ENCODE peak calls at places on chromosomes 16 and 17, in four cellular contexts. E is naive thymus-derived CD4-positive, alpha-beta T cell; H is small intestine; A is lower lobe of right lung. J is an unnamed sample.

GRCh38 chr16:80039777-80040176 is 439.2 kb upstream of the MAF start:
- DNase-seq in A (no peak), E (no peak), H (no peak), J (no peak)

GRCh38 chr16:648071-648785 is 937 bp upstream of the WDR90 start:
- DNase-seq in A (peak; percentile 70), H (peak; percentile 92), E (peak; percentile 50), J (no peak)

GRCh38 chr17:81512984-81513668 is 527 bp upstream of the ACTG1 start:
- DNase-seq in A (peak; percentile 78), H (peak; percentile 71), E (no peak), J (peak; percentile 74)

GRCh38 chr17:75012320-75013076 is at the start of gene MRPL58:
- DNase-seq in H (peak; percentile 76), E (peak; percentile 81), A (peak; percentile 90), J (peak; percentile 88)

GRCh38 chr17:21213491-21214014 is 408 bp downstream of the TMEM11 start:
- DNase-seq in H (peak; percentile 17), A (peak; percentile 74), E (no peak), J (no peak)

GRCh38 chr17:56468840-56469239 is 124.7 kb upstream of the NOG start:
- DNase-seq in E (no peak), A (no peak), H (no peak), J (no peak)

GRCh38 chr16:25063102-25063501 is 47.9 kb upstream of the ARHGAP17 start:
- DNase-seq in H (no peak), A (no peak), E (no peak), J (no peak)

GRCh38 chr16:75628351-75628750 is 5.3 kb upstream of the ADAT1 start:
- DNase-seq in H (no peak), A (no peak), E (no peak), J (no peak)

GRCh38 chr16:23509763-23510153 is 536 bp downstream of the GGA2 start:
- DNase-seq in H (peak; percentile 35), E (no peak), A (no peak), J (peak; percentile 44)

GRCh38 chr17:7435676-7436555 is 681 bp downstream of the TMEM102 start:
- DNase-seq in H (peak; percentile 67), E (peak; percentile 74), A (peak; percentile 81), J (peak; percentile 31)

GRCh38 chr16:12540290-12540689 is 263.4 kb downstream of the CPPED1 start:
- DNase-seq in A (no peak), E (no peak), H (no peak), J (no peak)
- H3K4me1 ChIP-seq in A (peaks cover 13% of the 10 kb centered on the region), E (peaks cover 19% of the 10 kb centered on the region), H (no peaks in the 10 kb centered on the region), J (no peaks in the 10 kb centered on the region)

GRCh38 chr17:76137026-76137350 is 4.1 kb downstream of the FOXJ1 start:
- DNase-seq in H (no peak), A (no peak), E (no peak), J (no peak)

GRCh38 chr17:76134911-76135809 is 5.9 kb downstream of the FOXJ1 start:
- DNase-seq in A (no peak), H (no peak), E (no peak), J (no peak)

GRCh38 chr17:76137351-76138233 is 3.5 kb downstream of the FOXJ1 start:
- DNase-seq in A (no peak), E (no peak), H (no peak), J (no peak)

GRCh38 chr17:76136276-76137025 is 4.6 kb downstream of the FOXJ1 start:
- DNase-seq in E (no peak), H (no peak), A (no peak), J (no peak)

DNA sequence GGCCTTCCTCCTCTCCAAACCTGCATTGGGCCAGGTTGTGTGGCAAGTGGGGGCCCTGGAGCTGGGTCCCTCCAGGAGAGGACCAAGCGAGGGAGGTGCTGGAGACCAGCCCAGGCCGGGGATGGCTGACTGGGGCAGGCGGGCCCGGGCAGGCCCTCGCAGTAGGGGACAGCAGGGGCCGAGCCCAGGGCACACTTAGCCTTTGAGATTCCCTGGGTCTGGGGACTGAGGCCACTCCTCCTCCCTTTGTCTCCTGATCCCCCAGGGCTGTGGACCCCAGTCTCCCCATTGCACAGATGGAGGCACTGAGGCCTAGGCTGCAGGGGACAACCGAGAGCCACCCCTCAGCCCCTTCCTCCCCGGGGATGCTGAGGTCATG is 5.2 kb downstream of the FOXJ1 start:
- DNase-seq in A (no peak), E (no peak), H (no peak), J (no peak)
- H3K4me1 ChIP-seq in A (peaks cover 18% of the 10 kb centered on the region), E (peaks cover 19% of the 10 kb centered on the region), H (no peaks in the 10 kb centered on the region), J (peaks cover 57% of the 10 kb centered on the region)

DNA sequence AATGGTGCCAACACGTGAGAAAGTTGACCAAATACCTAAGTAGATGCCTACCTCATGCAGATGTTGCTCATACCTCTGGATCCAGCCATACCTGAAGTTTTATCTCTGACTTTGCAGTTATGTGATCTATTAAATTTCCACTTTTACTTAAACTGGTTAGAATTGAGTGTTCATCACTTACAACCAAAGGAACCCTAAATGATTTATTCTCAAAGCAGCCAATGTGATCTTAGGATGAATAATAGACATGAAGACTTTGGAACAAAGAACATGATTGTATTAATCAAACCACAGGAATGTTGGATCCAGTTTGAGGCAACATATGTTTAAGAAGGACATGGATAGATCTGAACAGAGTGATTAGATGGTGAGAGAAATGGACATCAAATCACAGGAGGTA is 68.7 kb downstream of the IRX6 start:
- DNase-seq in H (no peak), E (no peak), A (no peak), J (no peak)
- H3K4me1 ChIP-seq in H (no peaks in the 10 kb centered on the region), E (no peaks in the 10 kb centered on the region), A (no peaks in the 10 kb centered on the region), J (peaks cover 29% of the 10 kb centered on the region)

GRCh38 chr17:77316191-77316641 is 175.4 kb downstream of the SEC14L1 start:
- DNase-seq in A (peak; percentile 58), H (no peak), E (no peak), J (no peak)

GRCh38 chr17:77313831-77314230 is 173.1 kb downstream of the SEC14L1 start:
- DNase-seq in H (no peak), E (no peak), A (peak; percentile 16), J (no peak)

GRCh38 chr17:77315551-77316190 is 174.9 kb downstream of the SEC14L1 start:
- DNase-seq in A (peak; percentile 70), H (no peak), E (no peak), J (no peak)

GRCh38 chr17:77314601-77315000 is 173.8 kb downstream of the SEC14L1 start:
- DNase-seq in H (no peak), A (peak; percentile 28), E (no peak), J (no peak)

GRCh38 chr17:77315010-77315409 is 174.2 kb downstream of the SEC14L1 start:
- DNase-seq in A (peak; percentile 14), H (no peak), E (no peak), J (no peak)
- H3K4me1 ChIP-seq in A (peaks cover 33% of the 10 kb centered on the region), H (peaks cover 7% of the 10 kb centered on the region), E (peaks cover 11% of the 10 kb centered on the region), J (peaks cover 8% of the 10 kb centered on the region)

DNA sequence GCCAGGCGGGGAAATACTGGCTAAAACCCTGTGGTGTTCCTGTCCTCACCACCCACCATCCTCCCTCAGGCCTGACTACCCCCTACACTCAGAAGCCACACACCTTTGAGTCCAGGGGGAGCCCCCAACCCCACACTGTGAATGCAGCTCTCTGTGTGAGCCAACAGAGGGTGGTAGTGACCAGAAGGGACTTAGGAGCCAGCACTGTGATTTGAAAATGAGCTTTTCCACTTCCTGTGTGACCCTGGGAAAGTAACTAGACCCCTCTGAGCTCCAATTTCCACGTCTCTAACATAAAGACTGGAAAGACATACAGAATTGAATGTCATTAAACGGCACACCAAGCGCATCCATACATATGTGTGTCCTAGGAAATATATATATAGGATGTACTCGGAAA is 58.7 kb downstream of the SDK2 start:
- DNase-seq in H (no peak), E (no peak), A (no peak), J (no peak)
- H3K4me1 ChIP-seq in H (no peaks in the 10 kb centered on the region), E (peaks cover 17% of the 10 kb centered on the region), A (no peaks in the 10 kb centered on the region), J (peaks cover 13% of the 10 kb centered on the region)

DNA sequence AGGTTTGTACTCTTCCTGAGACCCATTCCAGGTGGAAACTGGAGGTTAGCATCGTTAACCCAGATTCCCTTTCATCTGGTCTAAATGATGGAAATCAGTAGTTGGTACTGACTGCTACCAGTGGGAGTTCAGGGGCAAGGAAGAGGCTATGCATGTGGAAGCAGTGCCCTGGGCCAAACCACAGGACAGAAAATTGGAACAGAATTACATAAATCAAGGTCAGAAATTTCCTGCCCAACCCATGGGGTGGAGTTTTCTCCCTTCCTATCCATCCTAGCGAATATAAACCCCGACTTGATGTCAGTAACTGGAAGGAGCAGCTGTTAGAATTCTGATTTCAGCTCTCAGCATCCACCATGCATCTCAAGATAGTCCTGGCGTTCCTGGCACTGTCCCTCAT is at the start of gene AOC2:
- DNase-seq in E (no peak), H (no peak), A (no peak), J (no peak)
- H3K4me1 ChIP-seq in E (no peaks in the 10 kb centered on the region), H (no peaks in the 10 kb centered on the region), A (peaks cover 47% of the 10 kb centered on the region), J (no peaks in the 10 kb centered on the region)

GRCh38 chr17:17727111-17727659 is 45.9 kb downstream of the RAI1 start:
- DNase-seq in H (no peak), A (no peak), E (no peak), J (no peak)
- H3K4me1 ChIP-seq in H (peaks cover 2% of the 10 kb centered on the region), A (peaks cover 50% of the 10 kb centered on the region), E (peaks cover 23% of the 10 kb centered on the region), J (peaks cover 20% of the 10 kb centered on the region)

DNA sequence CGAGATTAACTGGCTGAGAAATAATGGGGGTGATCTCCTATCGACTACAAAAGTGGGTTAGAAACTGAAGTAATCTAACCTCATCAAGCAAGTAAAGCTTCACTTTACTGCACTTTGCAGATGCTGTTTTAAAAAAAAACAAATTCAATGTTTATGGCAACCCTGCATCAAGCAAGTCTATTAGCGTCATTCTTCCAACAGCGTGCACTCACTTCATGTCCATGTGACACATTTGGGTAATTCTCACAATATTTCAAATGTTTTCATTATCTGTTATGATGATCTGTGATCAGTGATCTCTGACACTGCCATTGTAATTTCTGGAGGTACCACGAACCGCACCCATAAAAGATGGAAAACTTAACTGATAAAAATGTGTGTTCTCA is 70.8 kb downstream of the KANSL1 start:
- DNase-seq in E (no peak), H (no peak), A (no peak), J (no peak)
- H3K4me1 ChIP-seq in E (peaks cover 61% of the 10 kb centered on the region), H (peaks cover 19% of the 10 kb centered on the region), A (peaks cover 81% of the 10 kb centered on the region), J (peaks cover 7% of the 10 kb centered on the region)

DNA sequence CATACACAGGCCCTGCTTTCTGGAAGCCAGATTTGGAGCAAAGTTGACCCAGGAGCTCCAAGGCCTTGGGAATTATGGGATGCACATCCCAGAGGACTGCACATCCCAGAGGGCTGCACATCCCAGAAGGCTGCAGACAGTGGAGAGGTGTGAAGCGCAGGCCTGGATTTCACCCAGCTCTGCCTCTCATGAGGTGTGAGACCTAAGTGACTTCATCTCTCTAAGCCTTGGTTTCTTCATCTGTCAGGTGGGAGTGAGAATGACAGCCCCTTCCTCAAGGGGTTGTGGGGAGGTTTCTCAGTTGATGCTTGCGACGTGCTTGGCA is 102.3 kb downstream of the GSG1L start:
- DNase-seq in A (no peak), E (no peak), H (no peak), J (no peak)
- H3K4me1 ChIP-seq in A (no peaks in the 10 kb centered on the region), E (no peaks in the 10 kb centered on the region), H (no peaks in the 10 kb centered on the region), J (no peaks in the 10 kb centered on the region)

DNA sequence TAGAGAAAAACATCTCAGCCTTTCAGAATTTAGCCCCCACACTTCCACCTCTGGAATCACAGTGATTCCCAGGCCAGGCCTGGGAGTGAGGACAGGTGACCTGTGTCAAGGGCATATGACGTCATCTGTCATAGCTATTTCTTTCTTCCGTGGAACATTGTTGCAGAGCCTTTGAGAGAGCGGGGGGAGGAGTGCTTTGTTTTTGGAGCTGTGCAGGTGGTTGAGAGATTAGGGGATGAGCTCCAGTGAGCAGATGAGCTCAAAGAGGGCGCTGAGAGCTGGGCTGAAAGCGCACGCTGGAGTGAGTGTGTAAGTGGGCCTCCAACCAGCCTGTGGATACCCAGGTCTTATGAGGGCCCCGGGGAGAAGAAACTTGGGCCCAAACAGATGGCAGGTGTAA is 344.8 kb downstream of the SNX29 start:
- DNase-seq in A (no peak), H (no peak), E (no peak), J (no peak)
- H3K4me1 ChIP-seq in A (no peaks in the 10 kb centered on the region), H (no peaks in the 10 kb centered on the region), E (no peaks in the 10 kb centered on the region), J (peaks cover 10% of the 10 kb centered on the region)

J was measured in neuronal stem cell.